ENCODE peak calls at places on chromosomes 1 and 21, in nine cellular contexts. L is cardiac muscle cell, A is fibroblast of pulmonary artery, Z is M059J, I is kidney glomerular epithelial cell, U is hepatocyte, V is fibroblast of the aortic adventitia, N is GM23338, D is mammary epithelial cell. C is an unnamed sample.

GRCh38 chr1:39385067-39385988 is 106.1 kb upstream of the BMP8A start:
- DNase-seq in L (no peak), A (peak), Z (peak), I (no peak), U (no peak), V (no peak), N (no peak), D (no peak), C (no peak)

GRCh38 chr21:41632748-41633475 is 125.0 kb upstream of the TMPRSS2 start:
- DNase-seq in L (no peak), A (no peak), Z (no peak), I (no peak), U (no peak), V (no peak), N (no peak), D (no peak), C (no peak)

GRCh38 chr21:33578214-33578613 is 10.3 kb downstream of the DONSON start:
- DNase-seq in L (no peak), A (peak), Z (peak), I (no peak), U (no peak), V (peak), N (no peak), D (no peak), C (no peak)

GRCh38 chr1:45685308-45686080 is 839 bp downstream of the GPBP1L1 start:
- DNase-seq in L (peak), A (no peak), Z (no peak), I (no peak), U (peak), V (peak), N (peak), D (peak), C (no peak)

GRCh38 chr1:103460496-103460895 is 65.0 kb upstream of the RNPC3 start:
- DNase-seq in L (no peak), A (no peak), Z (no peak), I (no peak), U (no peak), V (no peak), N (no peak), D (no peak), C (no peak)

GRCh38 chr1:207817166-207817565 is 65.3 kb downstream of the CD46 start:
- DNase-seq in L (no peak), A (no peak), Z (no peak), I (no peak), U (no peak), V (no peak), N (no peak), D (no peak), C (no peak)

GRCh38 chr1:20640183-20640597 is 6.9 kb downstream of the PINK1 start:
- DNase-seq in L (peak), A (peak), Z (peak), I (peak), U (peak), V (peak), N (peak), D (peak), C (no peak)

GRCh38 chr1:212903664-212904063 is 45.6 kb downstream of the FLVCR1 start:
- DNase-seq in L (no peak), A (peak), Z (no peak), I (no peak), U (no peak), V (no peak), N (no peak), D (no peak), C (no peak)

GRCh38 chr1:28642056-28642846 is 616 bp downstream of the TAF12 start:
- DNase-seq in L (peak), A (no peak), Z (peak), I (no peak), U (no peak), V (no peak), N (peak), D (peak), C (no peak)

GRCh38 chr1:204358145-204358544 is 1.6 kb downstream of the PLEKHA6 start:
- DNase-seq in L (no peak), A (no peak), Z (no peak), I (no peak), U (no peak), V (no peak), N (no peak), D (no peak), C (no peak)

GRCh38 chr1:27878038-27878437 is 5.7 kb downstream of the THEMIS2 start:
- DNase-seq in L (no peak), A (no peak), Z (no peak), I (no peak), U (no peak), V (no peak), N (no peak), D (no peak), C (no peak)

GRCh38 chr1:201450721-201451291 is 18.2 kb downstream of the PHLDA3 start:
- DNase-seq in L (peak), A (peak), Z (peak), I (peak), U (peak), V (peak), N (peak), D (no peak), C (no peak)

GRCh38 chr1:85319931-85320330 is 43.5 kb upstream of the BCL10 start:
- DNase-seq in L (no peak), A (no peak), Z (no peak), I (no peak), U (no peak), V (no peak), N (no peak), D (no peak), C (no peak)

GRCh38 chr1:75908717-75909152 is 23.5 kb downstream of the ASB17 start:
- DNase-seq in L (peak), A (peak), Z (peak), I (peak), U (peak), V (peak), N (peak), D (peak), C (no peak)

GRCh38 chr1:14067036-14067435 is 367.0 kb downstream of the PRDM2 start:
- DNase-seq in L (no peak), A (no peak), Z (no peak), I (no peak), U (no peak), V (no peak), N (no peak), D (no peak), C (no peak)

GRCh38 chr1:72997041-72997440 is 714.7 kb upstream of the NEGR1 start:
- DNase-seq in L (no peak), A (no peak), Z (no peak), I (no peak), U (no peak), V (no peak), N (no peak), D (no peak), C (no peak)

GRCh38 chr1:207024202-207025143 is 8.1 kb downstream of the C1orf116 start:
- DNase-seq in L (no peak), A (peak), Z (no peak), I (no peak), U (peak), V (peak), N (no peak), D (no peak), C (no peak)

GRCh38 chr1:69967245-69967766 is 238.1 kb downstream of the LRRC40 start:
- DNase-seq in L (no peak), A (no peak), Z (peak), I (no peak), U (no peak), V (peak), N (no peak), D (no peak), C (no peak)

GRCh38 chr1:9233241-9233941 is 1.2 kb upstream of the H6PD start:
- DNase-seq in L (no peak), A (peak), Z (peak), I (no peak), U (peak), V (peak), N (no peak), D (no peak), C (no peak)

GRCh38 chr1:1290238-1290731 is 10.0 kb downstream of the SCNN1D start:
- DNase-seq in L (peak), A (peak), Z (peak), I (peak), U (peak), V (no peak), N (peak), D (no peak), C (no peak)

GRCh38 chr1:62405247-62405646 is 31.6 kb upstream of the USP1 start:
- DNase-seq in L (no peak), A (no peak), Z (no peak), I (no peak), U (no peak), V (no peak), N (no peak), D (no peak), C (no peak)

GRCh38 chr21:42746593-42747266 is 93.3 kb downstream of the PDE9A start:
- DNase-seq in L (no peak), A (no peak), Z (no peak), I (no peak), U (no peak), V (no peak), N (no peak), D (no peak), C (no peak)

GRCh38 chr1:82755671-82756070 is 954.9 kb downstream of the ADGRL2 start:
- DNase-seq in L (no peak), A (no peak), Z (peak), I (no peak), U (no peak), V (no peak), N (no peak), D (no peak), C (no peak)

GRCh38 chr1:29736582-29737188 is 500.4 kb downstream of the PTPRU start:
- DNase-seq in L (peak), A (peak), Z (peak), I (peak), U (peak), V (peak), N (peak), D (peak), C (no peak)

GRCh38 chr1:244406337-244406736 is 45.4 kb downstream of the ADSS2 start:
- DNase-seq in L (no peak), A (no peak), Z (no peak), I (no peak), U (no peak), V (no peak), N (no peak), D (no peak), C (no peak)

GRCh38 chr1:1989102-1989542 is 14.5 kb downstream of the CFAP74 start:
- DNase-seq in L (peak), A (peak), Z (no peak), I (peak), U (no peak), V (no peak), N (no peak), D (peak), C (no peak)

GRCh38 chr1:230285351-230285750 is 140.8 kb downstream of the PGBD5 start:
- DNase-seq in L (no peak), A (no peak), Z (no peak), I (no peak), U (no peak), V (no peak), N (no peak), D (no peak), C (no peak)

GRCh38 chr1:15684468-15685283 is 556 bp downstream of the PLEKHM2 start:
- DNase-seq in L (peak), A (peak), Z (peak), I (no peak), U (peak), V (peak), N (peak), D (peak), C (no peak)

GRCh38 chr1:31773861-31774260 is 9.7 kb upstream of the ADGRB2 start:
- DNase-seq in L (no peak), A (no peak), Z (no peak), I (no peak), U (no peak), V (no peak), N (no peak), D (no peak), C (no peak)

GRCh38 chr1:164805399-164805798 is 246.4 kb downstream of the PBX1 start:
- DNase-seq in L (no peak), A (peak), Z (no peak), I (peak), U (no peak), V (peak), N (no peak), D (no peak), C (no peak)

GRCh38 chr1:24201941-24202440 is 14.9 kb upstream of the IFNLR1 start:
- DNase-seq in L (peak), A (peak), Z (peak), I (peak), U (peak), V (peak), N (peak), D (peak), C (peak)

GRCh38 chr21:45283611-45284455 is 3.9 kb downstream of the POFUT2 start:
- DNase-seq in L (no peak), A (no peak), Z (no peak), I (no peak), U (no peak), V (no peak), N (no peak), D (no peak), C (peak)

GRCh38 chr1:156489166-156489934 is 11.2 kb downstream of the MEF2D start:
- DNase-seq in L (peak), A (no peak), Z (no peak), I (no peak), U (peak), V (no peak), N (peak), D (no peak), C (no peak)

GRCh38 chr1:11957891-11958290 is 22.4 kb upstream of the MFN2 start:
- DNase-seq in L (no peak), A (no peak), Z (no peak), I (no peak), U (no peak), V (no peak), N (no peak), D (no peak), C (no peak)

GRCh38 chr1:91020967-91021685 is 709 bp downstream of the ZNF644 start:
- DNase-seq in L (peak), A (peak), Z (peak), I (peak), U (peak), V (peak), N (peak), D (peak), C (peak)

GRCh38 chr1:171441278-171441677 is 44.1 kb upstream of the PRRC2C start:
- DNase-seq in L (no peak), A (peak), Z (peak), I (peak), U (no peak), V (peak), N (no peak), D (peak), C (no peak)

GRCh38 chr1:223621312-223621734 is 44.2 kb downstream of the CAPN8 start:
- DNase-seq in L (no peak), A (no peak), Z (no peak), I (no peak), U (no peak), V (no peak), N (no peak), D (no peak), C (no peak)